ENCODE peak calls at places on chromosomes 1 and 21, in eight cellular contexts. One of them, this sample, is unnamed. For H3K4me1, the result is how much of the 10 kb centered on the place peaks cover.

GRCh38 chr1:157034137-157034800 is 11.3 kb downstream of the ARHGEF11 start:
- DNase-seq in HAP-1: no peak
- DNase-seq in endodermal cell: no peak
- DNase-seq in fibroblast of lung: peak
- DNase-seq in stomach: peak
- DNase-seq in PC-3: no peak
- DNase-seq in A549: no peak
- DNase-seq in cardiac muscle cell: no peak
- DNase-seq in this sample: no peak

GRCh38 chr1:60108223-60108622 is 34.7 kb upstream of the C1orf87 start:
- DNase-seq in HAP-1: no peak
- DNase-seq in endodermal cell: no peak
- DNase-seq in fibroblast of lung: no peak
- DNase-seq in stomach: no peak
- DNase-seq in PC-3: no peak
- DNase-seq in A549: no peak
- DNase-seq in cardiac muscle cell: no peak
- DNase-seq in this sample: no peak

GRCh38 chr1:205577874-205578658 is 53.7 kb downstream of the ELK4 start:
- DNase-seq in HAP-1: no peak
- DNase-seq in endodermal cell: peak
- DNase-seq in fibroblast of lung: no peak
- DNase-seq in stomach: peak
- DNase-seq in PC-3: no peak
- DNase-seq in A549: no peak
- DNase-seq in cardiac muscle cell: no peak
- DNase-seq in this sample: no peak

GRCh38 chr21:26112979-26113378 is 57.6 kb downstream of the APP start:
- DNase-seq in HAP-1: no peak
- DNase-seq in endodermal cell: no peak
- DNase-seq in fibroblast of lung: no peak
- DNase-seq in stomach: no peak
- DNase-seq in PC-3: no peak
- DNase-seq in A549: no peak
- DNase-seq in cardiac muscle cell: no peak
- DNase-seq in this sample: no peak

GRCh38 chr1:26277719-26278118 is 2.2 kb upstream of the SH3BGRL3 start:
- DNase-seq in HAP-1: no peak
- DNase-seq in endodermal cell: no peak
- DNase-seq in fibroblast of lung: no peak
- DNase-seq in stomach: no peak
- DNase-seq in PC-3: peak
- DNase-seq in A549: no peak
- DNase-seq in cardiac muscle cell: no peak
- DNase-seq in this sample: no peak

GRCh38 chr1:111481387-111482221 is 7.8 kb downstream of the C1orf162 start:
- DNase-seq in HAP-1: peak
- DNase-seq in endodermal cell: peak
- DNase-seq in fibroblast of lung: peak
- DNase-seq in stomach: peak
- DNase-seq in PC-3: peak
- DNase-seq in A549: peak
- DNase-seq in cardiac muscle cell: peak
- DNase-seq in this sample: peak

GRCh38 chr1:243748706-243749283 is 101.2 kb downstream of the AKT3 start:
- DNase-seq in HAP-1: peak
- DNase-seq in endodermal cell: no peak
- DNase-seq in fibroblast of lung: peak
- DNase-seq in stomach: no peak
- DNase-seq in PC-3: peak
- DNase-seq in A549: peak
- DNase-seq in cardiac muscle cell: peak
- DNase-seq in this sample: no peak

GRCh38 chr1:90964444-90965035 is 57.3 kb downstream of the ZNF644 start:
- DNase-seq in HAP-1: peak
- DNase-seq in endodermal cell: no peak
- DNase-seq in fibroblast of lung: peak
- DNase-seq in stomach: no peak
- DNase-seq in PC-3: peak
- DNase-seq in A549: no peak
- DNase-seq in cardiac muscle cell: peak
- DNase-seq in this sample: no peak

GRCh38 chr1:179589524-179589923 is 2.1 kb upstream of the TDRD5 start:
- DNase-seq in HAP-1: no peak
- DNase-seq in endodermal cell: no peak
- DNase-seq in fibroblast of lung: no peak
- DNase-seq in stomach: no peak
- DNase-seq in PC-3: no peak
- DNase-seq in A549: no peak
- DNase-seq in cardiac muscle cell: no peak
- DNase-seq in this sample: no peak

GRCh38 chr1:241356187-241356518 is 852 bp downstream of the RGS7 start:
- DNase-seq in HAP-1: no peak
- DNase-seq in endodermal cell: peak
- DNase-seq in fibroblast of lung: no peak
- DNase-seq in stomach: no peak
- DNase-seq in PC-3: no peak
- DNase-seq in A549: no peak
- DNase-seq in cardiac muscle cell: no peak
- DNase-seq in this sample: no peak

GRCh38 chr1:26677306-26678115 is 18.3 kb upstream of the ARID1A start:
- DNase-seq in HAP-1: peak
- DNase-seq in endodermal cell: peak
- DNase-seq in fibroblast of lung: peak
- DNase-seq in stomach: peak
- DNase-seq in PC-3: peak
- DNase-seq in A549: peak
- DNase-seq in cardiac muscle cell: peak
- DNase-seq in this sample: peak

GRCh38 chr1:39626646-39627045 is 12.8 kb downstream of the HEYL start:
- DNase-seq in HAP-1: no peak
- DNase-seq in endodermal cell: no peak
- DNase-seq in fibroblast of lung: no peak
- DNase-seq in stomach: no peak
- DNase-seq in PC-3: no peak
- DNase-seq in A549: no peak
- DNase-seq in cardiac muscle cell: no peak
- DNase-seq in this sample: no peak

GRCh38 chr1:6509603-6510291 is 18.3 kb upstream of the PLEKHG5 start:
- DNase-seq in HAP-1: no peak
- DNase-seq in endodermal cell: no peak
- DNase-seq in fibroblast of lung: no peak
- DNase-seq in stomach: no peak
- DNase-seq in PC-3: no peak
- DNase-seq in A549: no peak
- DNase-seq in cardiac muscle cell: peak
- DNase-seq in this sample: no peak

GRCh38 chr1:107683683-107684082 is 281.3 kb downstream of the VAV3 start:
- DNase-seq in HAP-1: no peak
- DNase-seq in endodermal cell: no peak
- DNase-seq in fibroblast of lung: no peak
- DNase-seq in stomach: no peak
- DNase-seq in PC-3: peak
- DNase-seq in A549: no peak
- DNase-seq in cardiac muscle cell: no peak
- DNase-seq in this sample: no peak

GRCh38 chr1:109089242-109090015 is 1.1 kb upstream of the TMEM167B start:
- DNase-seq in HAP-1: peak
- DNase-seq in endodermal cell: peak
- DNase-seq in fibroblast of lung: peak
- DNase-seq in stomach: peak
- DNase-seq in PC-3: peak
- DNase-seq in A549: peak
- DNase-seq in cardiac muscle cell: peak
- DNase-seq in this sample: peak

GRCh38 chr1:18041107-18041506 is 66.5 kb upstream of the IGSF21 start:
- DNase-seq in HAP-1: no peak
- DNase-seq in endodermal cell: no peak
- DNase-seq in fibroblast of lung: no peak
- DNase-seq in stomach: no peak
- DNase-seq in PC-3: no peak
- DNase-seq in A549: no peak
- DNase-seq in cardiac muscle cell: no peak
- DNase-seq in this sample: no peak

GRCh38 chr1:164495915-164496314 is 63.1 kb upstream of the PBX1 start:
- DNase-seq in HAP-1: no peak
- DNase-seq in endodermal cell: no peak
- DNase-seq in fibroblast of lung: no peak
- DNase-seq in stomach: no peak
- DNase-seq in PC-3: no peak
- DNase-seq in A549: no peak
- DNase-seq in cardiac muscle cell: no peak
- DNase-seq in this sample: no peak

GRCh38 chr21:31987696-31988095 is 114.9 kb downstream of the HUNK start:
- DNase-seq in HAP-1: no peak
- DNase-seq in endodermal cell: no peak
- DNase-seq in fibroblast of lung: no peak
- DNase-seq in stomach: no peak
- DNase-seq in PC-3: no peak
- DNase-seq in A549: no peak
- DNase-seq in cardiac muscle cell: no peak
- DNase-seq in this sample: peak

DNA sequence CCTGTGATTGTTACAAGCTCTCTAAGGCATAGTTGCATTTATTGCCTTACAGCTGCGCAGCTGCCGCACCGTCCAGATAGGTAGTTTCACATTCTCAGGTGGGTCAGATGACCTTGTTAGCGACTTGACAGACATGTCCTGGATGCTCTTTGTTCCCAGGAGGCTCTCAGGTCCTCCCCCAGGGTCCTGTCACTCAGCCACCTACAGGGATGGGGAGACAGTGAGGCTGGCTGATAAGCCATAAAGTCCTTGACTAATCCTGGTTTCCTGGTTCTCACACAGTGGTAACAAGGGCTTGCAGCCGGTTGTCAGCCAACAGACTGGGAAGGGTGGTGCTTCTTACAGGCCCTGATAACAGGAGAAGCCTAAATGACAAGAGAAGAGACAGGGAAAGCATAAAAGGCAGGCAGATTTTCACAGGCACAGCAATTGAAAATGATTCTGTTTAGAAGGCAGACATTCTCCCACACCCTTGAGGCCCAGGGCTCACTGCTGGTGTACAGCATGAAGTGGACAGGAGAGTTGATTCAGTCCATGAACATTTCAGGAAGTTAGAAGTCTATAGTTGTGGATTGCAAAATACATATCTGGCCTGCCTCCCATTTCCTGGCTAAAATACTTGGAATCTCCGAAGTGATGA is 2.9 kb downstream of the ARF1 start:
- DNase-seq in HAP-1: no peak
- DNase-seq in endodermal cell: peak
- DNase-seq in fibroblast of lung: peak
- DNase-seq in stomach: no peak
- DNase-seq in PC-3: peak
- DNase-seq in A549: no peak
- DNase-seq in cardiac muscle cell: peak
- DNase-seq in this sample: peak
- H3K4me1 ChIP-seq in HAP-1: under half
- H3K4me1 ChIP-seq in endodermal cell: under half
- H3K4me1 ChIP-seq in fibroblast of lung: under half
- H3K4me1 ChIP-seq in stomach: half or more
- H3K4me1 ChIP-seq in PC-3: half or more
- H3K4me1 ChIP-seq in A549: half or more
- H3K4me1 ChIP-seq in cardiac muscle cell: half or more
- H3K4me1 ChIP-seq in this sample: half or more

GRCh38 chr1:202017385-202018225 is 7.2 kb downstream of the ELF3 start:
- DNase-seq in HAP-1: no peak
- DNase-seq in endodermal cell: no peak
- DNase-seq in fibroblast of lung: no peak
- DNase-seq in stomach: peak
- DNase-seq in PC-3: peak
- DNase-seq in A549: no peak
- DNase-seq in cardiac muscle cell: no peak
- DNase-seq in this sample: no peak

GRCh38 chr1:202016022-202016624 is 5.7 kb downstream of the ELF3 start:
- DNase-seq in HAP-1: no peak
- DNase-seq in endodermal cell: no peak
- DNase-seq in fibroblast of lung: peak
- DNase-seq in stomach: peak
- DNase-seq in PC-3: no peak
- DNase-seq in A549: no peak
- DNase-seq in cardiac muscle cell: no peak
- DNase-seq in this sample: no peak

GRCh38 chr1:202018226-202018475 is 7.8 kb downstream of the ELF3 start:
- DNase-seq in HAP-1: no peak
- DNase-seq in endodermal cell: peak
- DNase-seq in fibroblast of lung: no peak
- DNase-seq in stomach: no peak
- DNase-seq in PC-3: no peak
- DNase-seq in A549: no peak
- DNase-seq in cardiac muscle cell: no peak
- DNase-seq in this sample: no peak

GRCh38 chr1:202016717-202017384 is 6.5 kb downstream of the ELF3 start:
- DNase-seq in HAP-1: no peak
- DNase-seq in endodermal cell: no peak
- DNase-seq in fibroblast of lung: no peak
- DNase-seq in stomach: no peak
- DNase-seq in PC-3: no peak
- DNase-seq in A549: no peak
- DNase-seq in cardiac muscle cell: no peak
- DNase-seq in this sample: no peak

GRCh38 chr1:202018476-202019234 is 8.3 kb downstream of the ELF3 start:
- DNase-seq in HAP-1: no peak
- DNase-seq in endodermal cell: peak
- DNase-seq in fibroblast of lung: peak
- DNase-seq in stomach: peak
- DNase-seq in PC-3: peak
- DNase-seq in A549: peak
- DNase-seq in cardiac muscle cell: peak
- DNase-seq in this sample: no peak
- H3K4me1 ChIP-seq in HAP-1: under half
- H3K4me1 ChIP-seq in endodermal cell: under half
- H3K4me1 ChIP-seq in fibroblast of lung: under half
- H3K4me1 ChIP-seq in stomach: under half
- H3K4me1 ChIP-seq in PC-3: half or more
- H3K4me1 ChIP-seq in A549: half or more
- H3K4me1 ChIP-seq in cardiac muscle cell: under half
- H3K4me1 ChIP-seq in this sample: under half

DNA sequence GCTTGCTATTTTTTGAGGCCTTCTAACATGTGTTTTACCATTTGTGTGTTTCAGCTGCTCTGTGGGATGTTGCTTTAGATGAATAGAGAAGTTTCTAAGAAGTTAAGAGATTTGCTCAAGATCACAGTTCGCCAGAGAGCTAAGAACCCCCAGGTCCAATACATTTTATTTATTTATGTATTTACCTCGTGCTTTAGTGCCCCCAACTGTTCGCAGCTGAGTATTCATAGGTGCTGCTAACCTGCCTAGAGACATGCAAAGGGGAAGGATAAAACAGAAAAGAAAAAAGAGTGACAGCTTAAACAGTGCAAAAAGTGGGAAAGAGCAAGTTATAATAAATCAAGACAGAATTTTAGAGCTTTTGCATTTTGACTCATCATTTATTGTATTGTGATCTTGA is 31.1 kb downstream of the NFYC start:
- DNase-seq in HAP-1: no peak
- DNase-seq in endodermal cell: no peak
- DNase-seq in fibroblast of lung: no peak
- DNase-seq in stomach: no peak
- DNase-seq in PC-3: no peak
- DNase-seq in A549: no peak
- DNase-seq in cardiac muscle cell: no peak
- DNase-seq in this sample: no peak
- H3K4me1 ChIP-seq in HAP-1: under half
- H3K4me1 ChIP-seq in endodermal cell: under half
- H3K4me1 ChIP-seq in fibroblast of lung: under half
- H3K4me1 ChIP-seq in stomach: half or more
- H3K4me1 ChIP-seq in PC-3: under half
- H3K4me1 ChIP-seq in A549: under half
- H3K4me1 ChIP-seq in cardiac muscle cell: under half
- H3K4me1 ChIP-seq in this sample: half or more

GRCh38 chr1:8520483-8520966 is 202.6 kb downstream of the SLC45A1 start:
- DNase-seq in HAP-1: no peak
- DNase-seq in endodermal cell: no peak
- DNase-seq in fibroblast of lung: peak
- DNase-seq in stomach: no peak
- DNase-seq in PC-3: no peak
- DNase-seq in A549: no peak
- DNase-seq in cardiac muscle cell: no peak
- DNase-seq in this sample: no peak
- H3K4me1 ChIP-seq in HAP-1: under half
- H3K4me1 ChIP-seq in endodermal cell: under half
- H3K4me1 ChIP-seq in fibroblast of lung: under half
- H3K4me1 ChIP-seq in stomach: half or more
- H3K4me1 ChIP-seq in PC-3: under half
- H3K4me1 ChIP-seq in A549: under half
- H3K4me1 ChIP-seq in cardiac muscle cell: under half
- H3K4me1 ChIP-seq in this sample: half or more